ENCODE peak calls at places on chromosomes 2 and 18, in four cellular contexts. One of them, this sample, is unnamed.

GRCh38 chr2:33219850-33220275 is 256.6 kb upstream of the RASGRP3 start:
- DNase-seq in HepG2: no peak
- DNase-seq in GM12878: no peak
- DNase-seq in K562: no peak
- DNase-seq in this sample: no peak

GRCh38 chr2:18829976-18830375 is 240.6 kb upstream of the NT5C1B start:
- DNase-seq in HepG2: no peak
- DNase-seq in GM12878: no peak
- DNase-seq in K562: no peak
- DNase-seq in this sample: no peak

GRCh38 chr2:213766465-213766891 is 482.2 kb downstream of the SPAG16 start:
- DNase-seq in HepG2: no peak
- DNase-seq in GM12878: peak; percentile 60
- DNase-seq in K562: no peak
- DNase-seq in this sample: no peak

GRCh38 chr2:240789501-240790369 is 30.3 kb downstream of the KIF1A start:
- DNase-seq in HepG2: no peak
- DNase-seq in GM12878: peak; percentile 3
- DNase-seq in K562: no peak
- DNase-seq in this sample: no peak

GRCh38 chr2:45329045-45329677 is 281.9 kb downstream of the SRBD1 start:
- DNase-seq in HepG2: peak; percentile 67
- DNase-seq in GM12878: no peak
- DNase-seq in K562: peak; percentile 12
- DNase-seq in this sample: no peak

GRCh38 chr18:21064347-21064746 is 47.3 kb downstream of the ROCK1 start:
- DNase-seq in HepG2: no peak
- DNase-seq in GM12878: no peak
- DNase-seq in K562: no peak
- DNase-seq in this sample: no peak

GRCh38 chr18:10892801-10893595 is 256.4 kb downstream of the PIEZO2 start:
- DNase-seq in HepG2: peak; percentile 73
- DNase-seq in GM12878: no peak
- DNase-seq in K562: no peak
- DNase-seq in this sample: no peak

GRCh38 chr18:57134564-57135211 is 12.2 kb upstream of the BOD1L2 start:
- DNase-seq in HepG2: no peak
- DNase-seq in GM12878: no peak
- DNase-seq in K562: no peak
- DNase-seq in this sample: no peak

GRCh38 chr2:134758632-134759031 is 39.8 kb upstream of the TMEM163 start:
- DNase-seq in HepG2: no peak
- DNase-seq in GM12878: peak; percentile 43
- DNase-seq in K562: no peak
- DNase-seq in this sample: no peak

GRCh38 chr2:120919771-120920437 is 184.2 kb downstream of the GLI2 start:
- DNase-seq in HepG2: no peak
- DNase-seq in GM12878: no peak
- DNase-seq in K562: no peak
- DNase-seq in this sample: no peak

GRCh38 chr2:239379641-239380170 is 21.1 kb downstream of the HDAC4 start:
- DNase-seq in HepG2: no peak
- DNase-seq in GM12878: no peak
- DNase-seq in K562: no peak
- DNase-seq in this sample: no peak

GRCh38 chr2:76281176-76281841 is 570.6 kb upstream of the GCFC2 start:
- DNase-seq in HepG2: no peak
- DNase-seq in GM12878: no peak
- DNase-seq in K562: no peak
- DNase-seq in this sample: no peak

GRCh38 chr2:50820176-50820575 is 211.8 kb downstream of the NRXN1 start:
- DNase-seq in HepG2: no peak
- DNase-seq in GM12878: no peak
- DNase-seq in K562: no peak
- DNase-seq in this sample: no peak

GRCh38 chr2:151315381-151315903 is 26.0 kb upstream of the NMI start:
- DNase-seq in HepG2: no peak
- DNase-seq in GM12878: no peak
- DNase-seq in K562: no peak
- DNase-seq in this sample: no peak

GRCh38 chr2:74261204-74261864 is 62.9 kb downstream of the MTHFD2 start:
- DNase-seq in HepG2: peak; percentile 67
- DNase-seq in GM12878: no peak
- DNase-seq in K562: no peak
- DNase-seq in this sample: peak; percentile 84

GRCh38 chr2:95526360-95527341 is 42.1 kb upstream of the TRIM43B start:
- DNase-seq in HepG2: no peak
- DNase-seq in GM12878: peak; percentile 20
- DNase-seq in K562: no peak
- DNase-seq in this sample: no peak

GRCh38 chr2:134739879-134740301 is 21.1 kb upstream of the TMEM163 start:
- DNase-seq in HepG2: no peak
- DNase-seq in GM12878: peak; percentile 90
- DNase-seq in K562: no peak
- DNase-seq in this sample: no peak

GRCh38 chr2:101173707-101174295 is 22.6 kb upstream of the TBC1D8 start:
- DNase-seq in HepG2: no peak
- DNase-seq in GM12878: peak; percentile 15
- DNase-seq in K562: no peak
- DNase-seq in this sample: no peak

GRCh38 chr18:67362906-67363305 is 153.6 kb downstream of the DSEL start:
- DNase-seq in HepG2: no peak
- DNase-seq in GM12878: no peak
- DNase-seq in K562: no peak
- DNase-seq in this sample: no peak

GRCh38 chr2:111028720-111029119 is 92.0 kb upstream of the BCL2L11 start:
- DNase-seq in HepG2: no peak
- DNase-seq in GM12878: no peak
- DNase-seq in K562: no peak
- DNase-seq in this sample: peak; percentile 36

GRCh38 chr18:21851327-21851961 is 110.9 kb downstream of the MIB1 start:
- DNase-seq in HepG2: no peak
- DNase-seq in GM12878: no peak
- DNase-seq in K562: no peak
- DNase-seq in this sample: no peak

GRCh38 chr2:168182850-168183249 is 64.5 kb downstream of the STK39 start:
- DNase-seq in HepG2: no peak
- DNase-seq in GM12878: no peak
- DNase-seq in K562: no peak
- DNase-seq in this sample: no peak

GRCh38 chr2:153986488-153987229 is 114.9 kb downstream of the GALNT13 start:
- DNase-seq in HepG2: peak; percentile 10
- DNase-seq in GM12878: no peak
- DNase-seq in K562: no peak
- DNase-seq in this sample: no peak

GRCh38 chr18:77108001-77108692 is 24.4 kb downstream of the MBP start:
- DNase-seq in HepG2: no peak
- DNase-seq in GM12878: no peak
- DNase-seq in K562: no peak
- DNase-seq in this sample: no peak

GRCh38 chr2:240972636-240973521 is 25.5 kb upstream of the SNED1 start:
- DNase-seq in HepG2: no peak
- DNase-seq in GM12878: no peak
- DNase-seq in K562: no peak
- DNase-seq in this sample: no peak

GRCh38 chr18:25164211-25164836 is 187.6 kb downstream of the ZNF521 start:
- DNase-seq in HepG2: no peak
- DNase-seq in GM12878: no peak
- DNase-seq in K562: no peak
- DNase-seq in this sample: no peak

DNA sequence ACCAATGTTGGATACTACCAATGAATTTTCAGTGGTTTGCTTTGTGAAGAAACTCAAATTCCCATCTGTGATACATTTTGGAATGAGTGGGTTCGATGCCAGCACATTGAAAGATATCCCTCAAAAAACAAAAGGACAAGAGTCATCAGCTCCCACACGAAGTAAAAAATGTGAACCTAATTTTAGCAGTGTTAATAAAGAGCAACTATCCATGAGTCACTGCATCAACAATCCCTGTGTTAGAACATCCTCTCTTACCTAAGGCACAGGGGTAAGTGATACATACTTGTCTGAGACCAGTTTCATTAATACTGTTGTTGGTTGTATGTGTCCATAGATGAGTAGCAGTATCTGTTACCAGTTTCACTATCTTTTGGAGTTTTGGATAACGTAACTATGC is 551.8 kb upstream of the SOX11 start:
- DNase-seq in HepG2: no peak
- DNase-seq in GM12878: no peak
- DNase-seq in K562: no peak
- DNase-seq in this sample: no peak
- TF ChIP-seq CBX5 in HepG2: no peak
- TF ChIP-seq CBX5 in GM12878: no peak
- TF ChIP-seq CBX5 in K562: no peak
- TF ChIP-seq CBX5 in this sample: no peak

GRCh38 chr2:126657146-126657635 is 1.2 kb downstream of the GYPC start:
- DNase-seq in HepG2: no peak
- DNase-seq in GM12878: no peak
- DNase-seq in K562: peak; percentile 59
- DNase-seq in this sample: no peak

GRCh38 chr2:126657636-126658315 is 1.8 kb downstream of the GYPC start:
- DNase-seq in HepG2: no peak
- DNase-seq in GM12878: peak; percentile 61
- DNase-seq in K562: peak; percentile 85
- DNase-seq in this sample: peak; percentile 63

GRCh38 chr2:126655066-126655465 is 892 bp upstream of the GYPC start:
- DNase-seq in HepG2: no peak
- DNase-seq in GM12878: no peak
- DNase-seq in K562: peak; percentile 58
- DNase-seq in this sample: no peak

GRCh38 chr2:126656311-126657145 is 570 bp downstream of the GYPC start:
- DNase-seq in HepG2: no peak
- DNase-seq in GM12878: no peak
- DNase-seq in K562: peak; percentile 62
- DNase-seq in this sample: peak; percentile 75

GRCh38 chr2:126655500-126656310 is at the start of gene GYPC:
- DNase-seq in HepG2: no peak
- DNase-seq in GM12878: no peak
- DNase-seq in K562: peak; percentile 86
- DNase-seq in this sample: no peak
- TF ChIP-seq CBX5 in HepG2: no peak
- TF ChIP-seq CBX5 in GM12878: no peak
- TF ChIP-seq CBX5 in K562: no peak
- TF ChIP-seq CBX5 in this sample: no peak

GRCh38 chr2:218925434-218925833 is 34.0 kb upstream of the CDK5R2 start:
- DNase-seq in HepG2: no peak
- DNase-seq in GM12878: no peak
- DNase-seq in K562: no peak
- DNase-seq in this sample: no peak

GRCh38 chr2:218924757-218925156 is 34.7 kb upstream of the CDK5R2 start:
- DNase-seq in HepG2: no peak
- DNase-seq in GM12878: no peak
- DNase-seq in K562: no peak
- DNase-seq in this sample: no peak

GRCh38 chr2:218927411-218927810 is 32.1 kb upstream of the CDK5R2 start:
- DNase-seq in HepG2: no peak
- DNase-seq in GM12878: no peak
- DNase-seq in K562: no peak
- DNase-seq in this sample: no peak

DNA sequence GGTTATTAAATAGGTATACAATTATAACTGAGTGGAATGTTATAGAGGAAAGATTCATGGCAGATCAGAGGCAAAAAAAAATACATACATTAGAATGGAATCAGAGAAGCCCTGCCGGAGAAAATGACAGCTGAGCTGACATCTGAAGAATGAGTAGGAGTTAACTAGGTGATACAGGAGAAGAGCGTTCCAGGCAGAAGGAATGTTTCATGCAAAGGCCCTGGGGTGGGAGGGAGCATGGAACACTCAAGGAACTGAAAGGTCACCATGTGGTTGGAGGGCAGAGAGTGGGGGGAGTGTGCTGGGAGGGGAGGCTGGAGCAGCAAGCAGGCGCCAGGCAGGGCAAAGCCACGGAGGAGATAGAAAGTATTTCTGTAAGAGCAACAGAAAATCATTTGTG is 31.6 kb upstream of the CDK5R2 start:
- DNase-seq in HepG2: no peak
- DNase-seq in GM12878: no peak
- DNase-seq in K562: no peak
- DNase-seq in this sample: no peak
- TF ChIP-seq CBX5 in HepG2: no peak
- TF ChIP-seq CBX5 in GM12878: no peak
- TF ChIP-seq CBX5 in K562: no peak
- TF ChIP-seq CBX5 in this sample: no peak

GRCh38 chr18:37362158-37362890 is 203.3 kb downstream of the CELF4 start:
- DNase-seq in HepG2: peak; percentile 13
- DNase-seq in GM12878: no peak
- DNase-seq in K562: no peak
- DNase-seq in this sample: peak; percentile 70
- TF ChIP-seq CBX5 in HepG2: no peak
- TF ChIP-seq CBX5 in GM12878: no peak
- TF ChIP-seq CBX5 in K562: no peak
- TF ChIP-seq CBX5 in this sample: no peak

GRCh38 chr2:70994445-70995226 is at the start of gene TEX261:
- DNase-seq in HepG2: peak; percentile 84
- DNase-seq in GM12878: peak; percentile 34
- DNase-seq in K562: peak; percentile 92
- DNase-seq in this sample: peak; percentile 98

GRCh38 chr2:70992945-70993688 is 1.6 kb downstream of the TEX261 start:
- DNase-seq in HepG2: no peak
- DNase-seq in GM12878: no peak
- DNase-seq in K562: no peak
- DNase-seq in this sample: no peak

GRCh38 chr2:70993689-70993986 is 1.0 kb downstream of the TEX261 start:
- DNase-seq in HepG2: no peak
- DNase-seq in GM12878: no peak
- DNase-seq in K562: no peak
- DNase-seq in this sample: no peak

GRCh38 chr2:70995227-70995729 is 605 bp upstream of the TEX261 start:
- DNase-seq in HepG2: peak; percentile 78
- DNase-seq in GM12878: no peak
- DNase-seq in K562: peak; percentile 53
- DNase-seq in this sample: no peak

GRCh38 chr2:70994055-70994444 is 623 bp downstream of the TEX261 start:
- DNase-seq in HepG2: no peak
- DNase-seq in GM12878: no peak
- DNase-seq in K562: no peak
- DNase-seq in this sample: no peak
- TF ChIP-seq CBX5 in HepG2: no peak
- TF ChIP-seq CBX5 in GM12878: no peak
- TF ChIP-seq CBX5 in K562: no peak
- TF ChIP-seq CBX5 in this sample: no peak

This sample was measured in H1.